ENCODE peak calls at places on chromosomes 7 and 10, in seven cellular contexts. J, X, D, P, A, S and O are unnamed samples.

GRCh38 chr10:17076626-17077025 is 53.0 kb downstream of the CUBN start:
- DNase-seq in J (no peak), X (no peak), D (no peak), P (no peak), A (no peak), S (no peak), O (no peak)

GRCh38 chr10:5090551-5090950 is 3.7 kb upstream of the AKR1C3 start:
- DNase-seq in J (no peak), X (no peak), D (no peak), P (no peak), A (no peak), S (no peak), O (no peak)

GRCh38 chr10:89085153-89085552 is 94.6 kb downstream of the FAS start:
- DNase-seq in J (no peak), X (no peak), D (no peak), P (no peak), A (no peak), S (no peak), O (no peak)

GRCh38 chr7:129188892-129189660 is 643 bp downstream of the SMO start:
- DNase-seq in J (no peak), X (no peak), D (no peak), P (peak; percentile 51), A (peak; percentile 25), S (peak; percentile 27), O (no peak)

GRCh38 chr7:71419546-71420337 is 287.8 kb downstream of the GALNT17 start:
- DNase-seq in J (no peak), X (no peak), D (no peak), P (no peak), A (no peak), S (no peak), O (no peak)

GRCh38 chr10:22230331-22230833 is 12.6 kb upstream of the EBLN1 start:
- DNase-seq in J (no peak), X (no peak), D (no peak), P (no peak), A (peak; percentile 61), S (peak; percentile 29), O (no peak)

GRCh38 chr7:127822822-127823508 is 171.0 kb downstream of the SND1 start:
- DNase-seq in J (no peak), X (no peak), D (no peak), P (no peak), A (no peak), S (no peak), O (no peak)

GRCh38 chr7:126803060-126803665 is 449.6 kb downstream of the GRM8 start:
- DNase-seq in J (peak; percentile 28), X (no peak), D (peak; percentile 2), P (no peak), A (peak; percentile 52), S (peak; percentile 51), O (peak; percentile 6)

GRCh38 chr10:128092454-128092853 is 33.8 kb downstream of the MKI67 start:
- DNase-seq in J (no peak), X (no peak), D (no peak), P (no peak), A (peak; percentile 34), S (peak; percentile 30), O (no peak)

GRCh38 chr7:35253680-35254495 is at the start of gene TBX20:
- DNase-seq in J (peak; percentile 69), X (no peak), D (no peak), P (no peak), A (peak; percentile 20), S (peak; percentile 19), O (no peak)

GRCh38 chr7:122442929-122443328 is 138.4 kb upstream of the FEZF1 start:
- DNase-seq in J (no peak), X (no peak), D (no peak), P (no peak), A (no peak), S (no peak), O (no peak)

GRCh38 chr7:118858651-118859149 is 634.2 kb downstream of the ANKRD7 start:
- DNase-seq in J (no peak), X (no peak), D (no peak), P (no peak), A (no peak), S (no peak), O (no peak)

GRCh38 chr7:36084485-36085091 is 68.5 kb upstream of the EEPD1 start:
- DNase-seq in J (peak; percentile 32), X (no peak), D (no peak), P (peak; percentile 41), A (peak; percentile 73), S (peak; percentile 41), O (no peak)

GRCh38 chr10:110632591-110633215 is 11.4 kb upstream of the RBM20 start:
- DNase-seq in J (no peak), X (no peak), D (no peak), P (no peak), A (no peak), S (no peak), O (no peak)

GRCh38 chr7:42372498-42372897 is 135.5 kb upstream of the GLI3 start:
- DNase-seq in J (no peak), X (no peak), D (no peak), P (no peak), A (peak; percentile 9), S (no peak), O (no peak)
- H3K9me3 ChIP-seq in J (no peaks in the 10 kb centered on the region), X (no peaks in the 10 kb centered on the region), D (no peaks in the 10 kb centered on the region), P (no peaks in the 10 kb centered on the region), A (no peaks in the 10 kb centered on the region), S (no peaks in the 10 kb centered on the region), O (no peaks in the 10 kb centered on the region)

GRCh38 chr7:73356176-73356575 is 28.2 kb downstream of the FKBP6 start:
- DNase-seq in J (no peak), X (no peak), D (no peak), P (no peak), A (no peak), S (no peak), O (no peak)

GRCh38 chr7:73361340-73361739 is 33.4 kb downstream of the FKBP6 start:
- DNase-seq in J (no peak), X (no peak), D (no peak), P (no peak), A (no peak), S (no peak), O (no peak)

GRCh38 chr7:73359746-73360375 is 31.9 kb downstream of the FKBP6 start:
- DNase-seq in J (no peak), X (no peak), D (no peak), P (no peak), A (no peak), S (no peak), O (no peak)

GRCh38 chr7:73359306-73359705 is 31.3 kb downstream of the FKBP6 start:
- DNase-seq in J (no peak), X (no peak), D (no peak), P (no peak), A (no peak), S (no peak), O (no peak)

DNA sequence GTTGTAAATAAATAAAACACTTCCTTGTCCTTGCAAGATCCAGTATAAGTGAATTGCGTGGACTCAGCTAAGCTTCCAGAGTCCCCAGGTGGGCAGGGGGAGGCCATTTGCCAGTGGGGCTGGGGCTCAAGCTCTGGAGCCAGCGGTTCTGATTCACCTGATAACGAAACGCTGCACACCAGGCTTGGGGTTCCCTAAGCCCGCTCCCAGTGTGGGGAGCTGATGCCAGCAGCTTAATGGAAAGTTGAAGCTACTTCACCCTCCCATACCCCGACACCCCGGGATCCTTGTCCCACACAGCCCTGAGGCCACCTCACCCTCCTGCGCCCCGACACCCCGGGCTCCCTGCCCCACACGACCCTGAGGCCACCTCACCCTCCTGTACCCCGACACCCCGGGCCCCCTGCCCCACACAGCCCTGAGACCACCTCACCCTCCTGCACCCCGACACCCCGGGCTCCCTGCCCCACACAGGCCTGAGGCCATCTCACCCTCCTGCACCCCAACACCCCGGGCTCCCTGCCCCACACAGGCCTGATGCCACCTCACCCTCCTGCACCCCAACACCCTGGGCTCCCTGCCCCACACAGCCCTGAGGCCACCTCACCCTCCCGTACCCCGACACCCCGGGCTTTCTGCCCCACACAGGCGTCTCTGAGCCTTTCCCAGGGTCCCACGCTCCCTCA is 30.8 kb downstream of the FKBP6 start:
- DNase-seq in J (no peak), X (no peak), D (no peak), P (no peak), A (no peak), S (no peak), O (no peak)
- H3K27ac ChIP-seq in J (no peak overlapping the region), X (no peak overlapping the region), D (no peak overlapping the region), P (no peak overlapping the region), A (no peak overlapping the region), S (no peak overlapping the region), O (no peak overlapping the region)

GRCh38 chr7:69395072-69395714 is 203.1 kb upstream of the AUTS2 start:
- DNase-seq in J (no peak), X (peak; percentile 21), D (no peak), P (no peak), A (peak; percentile 98), S (no peak), O (no peak)

GRCh38 chr7:69403169-69403568 is 195.1 kb upstream of the AUTS2 start:
- DNase-seq in J (no peak), X (no peak), D (no peak), P (no peak), A (no peak), S (no peak), O (no peak)

GRCh38 chr7:69402696-69403095 is 195.6 kb upstream of the AUTS2 start:
- DNase-seq in J (no peak), X (no peak), D (no peak), P (no peak), A (no peak), S (no peak), O (no peak)

DNA sequence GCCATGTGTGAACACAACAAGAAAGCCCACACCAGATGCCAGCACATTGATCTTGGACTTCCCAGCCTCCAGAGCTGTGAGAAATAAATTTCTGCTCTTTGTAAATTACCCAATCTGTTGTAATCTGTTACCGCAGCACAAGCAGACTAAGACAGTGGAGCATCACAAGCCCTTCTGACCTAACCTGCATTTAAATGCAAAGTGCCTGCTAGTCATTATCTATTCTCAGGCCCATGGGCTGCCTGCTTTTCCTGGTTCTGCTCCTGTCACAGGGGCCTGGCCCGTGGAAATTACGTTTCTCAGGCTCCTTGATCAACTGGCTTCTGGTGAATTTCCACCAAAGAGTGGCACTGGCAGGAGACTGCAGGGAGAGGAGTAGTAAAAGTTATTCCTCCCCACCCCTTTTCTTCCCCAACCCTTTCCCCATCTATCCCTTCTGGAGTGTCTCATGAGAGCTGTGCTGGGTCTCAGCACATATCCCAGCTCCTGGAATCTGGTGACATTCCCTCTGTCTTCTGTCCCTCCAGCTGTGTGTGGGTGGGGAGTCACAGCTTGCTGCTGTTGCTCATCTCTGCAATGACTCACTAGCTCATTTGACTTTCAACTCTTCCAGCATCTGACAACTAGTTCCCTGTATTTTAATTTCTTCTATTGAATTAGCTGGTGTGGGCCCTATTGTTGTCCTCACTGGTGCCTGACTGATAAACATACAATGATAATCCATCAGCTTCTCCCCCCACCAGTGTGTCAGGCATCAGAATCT is 199.1 kb upstream of the AUTS2 start:
- DNase-seq in J (peak; percentile 16), X (no peak), D (no peak), P (no peak), A (peak; percentile 69), S (no peak), O (no peak)
- TF ChIP-seq CTCF in J (no peak), X (no peak), D (no peak), P (no peak), A (no peak), S (no peak), O (no peak)

DNA sequence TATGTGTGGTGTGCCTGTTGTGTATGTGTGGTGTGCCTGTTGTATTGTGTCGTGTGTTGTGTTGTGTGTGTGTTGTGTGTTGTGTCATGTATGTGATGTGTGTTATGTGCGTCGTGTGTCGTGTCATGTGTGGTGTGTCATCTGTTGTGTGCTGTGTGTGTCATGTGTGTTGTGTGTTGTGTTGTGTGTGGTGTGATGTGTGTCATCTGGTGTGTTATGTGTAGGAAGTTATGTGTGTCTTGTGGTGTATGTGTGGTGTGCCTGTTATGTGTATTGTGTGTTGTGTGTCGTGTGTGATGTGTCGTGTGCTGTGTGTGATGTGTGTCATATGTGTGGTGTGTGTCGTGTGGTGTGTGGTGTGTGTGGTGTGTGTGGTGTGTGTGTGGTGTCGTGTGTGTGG is 145.2 kb downstream of the DNAJB6 start:
- DNase-seq in J (no peak), X (no peak), D (no peak), P (no peak), A (no peak), S (no peak), O (no peak)
- H3K9me3 ChIP-seq in J (no peaks in the 10 kb centered on the region), X (no peaks in the 10 kb centered on the region), D (peaks cover 72% of the 10 kb centered on the region), P (no peaks in the 10 kb centered on the region), A (peaks cover 8% of the 10 kb centered on the region), S (peaks cover 22% of the 10 kb centered on the region), O (no peaks in the 10 kb centered on the region)